ENCODE peak calls at places on chromosomes 13 and 19, in seven cellular contexts. L is memory B cell, U is GM20000, R is RWPE1, Z is AG09309, F is ascending aorta, S is non-pigmented ciliary epithelial cell. G is an unnamed sample.

GRCh38 chr13:42991892-42992584 is at the start of gene EPSTI1:
- DNase-seq in L (peak; percentile 73), U (peak; percentile 61), S (no peak), F (no peak), R (peak; percentile 53), Z (no peak), G (no peak)

GRCh38 chr13:76969488-76970365 is 21.4 kb downstream of the ACOD1 start:
- DNase-seq in U (no peak), L (no peak), Z (no peak), R (peak; percentile 46), F (no peak), S (no peak), G (no peak)

GRCh38 chr13:113786262-113786841 is 27.3 kb downstream of the TMEM255B start:
- DNase-seq in R (peak; percentile 48), U (no peak), S (no peak), L (no peak), Z (no peak), F (no peak), G (no peak)

GRCh38 chr13:50993908-50994307 is 84.3 kb downstream of the RNASEH2B start:
- DNase-seq in S (no peak), U (no peak), Z (no peak), L (no peak), F (no peak), R (no peak), G (no peak)

GRCh38 chr13:95524270-95524901 is 28.1 kb upstream of the CLDN10 start:
- DNase-seq in L (no peak), Z (no peak), S (no peak), F (no peak), R (peak; percentile 67), U (no peak), G (no peak)

GRCh38 chr19:40614595-40615411 is 13.6 kb downstream of the LTBP4 start:
- DNase-seq in F (no peak), S (peak; percentile 98), U (peak; percentile 84), L (no peak), R (peak; percentile 85), Z (peak; percentile 82), G (no peak)

GRCh38 chr19:20273376-20273775 is 106.4 kb downstream of the ZNF486 start:
- DNase-seq in R (no peak), U (no peak), Z (no peak), F (no peak), S (no peak), L (no peak), G (no peak)

GRCh38 chr13:20495087-20496023 is 30.3 kb downstream of the CRYL1 start:
- DNase-seq in S (peak; percentile 22), U (peak; percentile 68), Z (peak; percentile 43), L (peak; percentile 71), F (no peak), R (peak; percentile 68), G (peak; percentile 31)

GRCh38 chr19:4229179-4229931 is at the start of gene EBI3:
- DNase-seq in S (no peak), Z (no peak), L (peak; percentile 59), U (peak; percentile 87), F (no peak), R (no peak), G (no peak)

GRCh38 chr13:59532405-59532804 is 631.3 kb downstream of the DIAPH3 start:
- DNase-seq in U (no peak), S (no peak), L (no peak), Z (no peak), R (peak; percentile 37), F (no peak), G (no peak)

GRCh38 chr13:88246239-88246638 is 575.1 kb downstream of the SLITRK5 start:
- DNase-seq in F (no peak), U (no peak), S (no peak), R (no peak), Z (no peak), L (no peak), G (no peak)

GRCh38 chr13:46509981-46510380 is 43.0 kb upstream of the LRCH1 start:
- DNase-seq in Z (no peak), R (no peak), U (no peak), F (no peak), L (no peak), S (no peak), G (no peak)

GRCh38 chr19:48642862-48643261 is 3.1 kb downstream of the CA11 start:
- DNase-seq in S (no peak), Z (no peak), F (no peak), U (no peak), R (no peak), L (no peak), G (no peak)

GRCh38 chr19:29302002-29302928 is 89.3 kb upstream of the UQCRFS1 start:
- DNase-seq in L (no peak), S (no peak), U (no peak), F (no peak), R (no peak), Z (no peak), G (no peak)

GRCh38 chr13:46296920-46297319 is 85.2 kb downstream of the LRRC63 start:
- DNase-seq in L (no peak), R (no peak), S (peak; percentile 49), F (no peak), Z (peak; percentile 87), U (no peak), G (no peak)

GRCh38 chr19:15112385-15112784 is 5.2 kb downstream of the SYDE1 start:
- DNase-seq in R (no peak), U (no peak), Z (no peak), L (no peak), S (no peak), F (no peak), G (no peak)

GRCh38 chr19:9848060-9848459 is 12.9 kb downstream of the PIN1 start:
- DNase-seq in U (peak; percentile 54), Z (no peak), L (no peak), R (no peak), F (no peak), S (no peak), G (no peak)

GRCh38 chr13:111114362-111115050 is 604 bp upstream of the ARHGEF7 start:
- DNase-seq in L (peak; percentile 13), R (no peak), F (no peak), Z (no peak), U (peak; percentile 58), S (no peak), G (no peak)

GRCh38 chr13:63184693-63185092 is 1769.0 kb upstream of the PCDH20 start:
- DNase-seq in R (peak; percentile 25), U (no peak), S (peak; percentile 58), Z (no peak), F (no peak), L (no peak), G (peak; percentile 63)

GRCh38 chr19:18780631-18781030 is 10.5 kb downstream of the COMP start:
- DNase-seq in S (no peak), R (no peak), L (no peak), U (peak; percentile 47), Z (no peak), F (no peak), G (no peak)

GRCh38 chr13:28558126-28558525 is 63.2 kb upstream of the FLT1 start:
- DNase-seq in U (no peak), R (no peak), S (peak; percentile 78), L (no peak), Z (peak; percentile 86), F (no peak), G (no peak)

G was measured in iPS DF 6.9.